ENCODE peak calls at places on chromosome 7, in seven cellular contexts. G, W, A, B, R, N and X are unnamed samples.

GRCh38 chr7:86444245-86444644 is 199.5 kb upstream of the GRM3 start:
- DNase-seq in G (no peak), W (no peak), A (no peak), B (no peak), R (no peak), N (no peak), X (no peak)

GRCh38 chr7:98559958-98560357 is 57.1 kb upstream of the NPTX2 start:
- DNase-seq in G (no peak), W (no peak), A (peak), B (no peak), R (peak), N (no peak), X (peak)

GRCh38 chr7:112140600-112140999 is 65.6 kb downstream of the DOCK4 start:
- DNase-seq in G (no peak), W (no peak), A (no peak), B (no peak), R (no peak), N (no peak), X (no peak)

GRCh38 chr7:115008465-115009114 is 86.7 kb downstream of the MDFIC start:
- DNase-seq in G (no peak), W (peak), A (no peak), B (peak), R (peak), N (no peak), X (no peak)

GRCh38 chr7:34991938-34992840 is 45.1 kb downstream of the DPY19L1 start:
- DNase-seq in G (no peak), W (peak), A (no peak), B (peak), R (peak), N (no peak), X (no peak)

GRCh38 chr7:1433128-1433920 is 25.9 kb downstream of the MICALL2 start:
- DNase-seq in G (no peak), W (no peak), A (no peak), B (no peak), R (no peak), N (no peak), X (no peak)

GRCh38 chr7:96837583-96837982 is 127.9 kb upstream of the SEM1 start:
- DNase-seq in G (no peak), W (no peak), A (no peak), B (no peak), R (no peak), N (no peak), X (no peak)

GRCh38 chr7:128247640-128248194 is 6.6 kb downstream of the LEP start:
- DNase-seq in G (no peak), W (peak), A (no peak), B (peak), R (peak), N (no peak), X (no peak)

GRCh38 chr7:127591591-127591990 is 1.9 kb upstream of the FSCN3 start:
- DNase-seq in G (no peak), W (no peak), A (no peak), B (no peak), R (no peak), N (no peak), X (no peak)

GRCh38 chr7:78970440-78970916 is 483.0 kb downstream of the MAGI2 start:
- DNase-seq in G (peak), W (peak), A (peak), B (peak), R (peak), N (no peak), X (no peak)

GRCh38 chr7:112411186-112411795 is 39.0 kb upstream of the IFRD1 start:
- DNase-seq in G (peak), W (peak), A (no peak), B (peak), R (peak), N (no peak), X (peak)

GRCh38 chr7:121107923-121108498 is 119.5 kb downstream of the CPED1 start:
- DNase-seq in G (peak), W (peak), A (peak), B (peak), R (peak), N (no peak), X (no peak)

GRCh38 chr7:101550641-101551531 is 78.2 kb downstream of the MYL10 start:
- DNase-seq in G (no peak), W (no peak), A (peak), B (no peak), R (peak), N (peak), X (peak)

GRCh38 chr7:10325395-10325794 is 648.3 kb upstream of the PHF14 start:
- DNase-seq in G (no peak), W (no peak), A (no peak), B (no peak), R (no peak), N (no peak), X (no peak)

GRCh38 chr7:45073843-45074737 is 14.7 kb downstream of the NACAD start:
- DNase-seq in G (no peak), W (no peak), A (no peak), B (no peak), R (no peak), N (no peak), X (no peak)

GRCh38 chr7:52500796-52501195 is 534.6 kb upstream of the POM121L12 start:
- DNase-seq in G (no peak), W (no peak), A (no peak), B (no peak), R (no peak), N (no peak), X (no peak)

GRCh38 chr7:47336178-47337020 is 245.5 kb downstream of the TNS3 start:
- DNase-seq in G (no peak), W (peak), A (no peak), B (peak), R (peak), N (peak), X (no peak)

GRCh38 chr7:20218261-20218660 is 1.1 kb upstream of the MACC1 start:
- DNase-seq in G (no peak), W (no peak), A (no peak), B (no peak), R (peak), N (no peak), X (no peak)

GRCh38 chr7:107045980-107046379 is 1.5 kb downstream of the PRKAR2B start:
- DNase-seq in G (no peak), W (peak), A (no peak), B (peak), R (peak), N (no peak), X (no peak)

GRCh38 chr7:20797174-20798080 is 10.7 kb upstream of the SP8 start:
- DNase-seq in G (no peak), W (no peak), A (peak), B (no peak), R (peak), N (peak), X (peak)

GRCh38 chr7:105838273-105839141 is 37.9 kb downstream of the ATXN7L1 start:
- DNase-seq in G (no peak), W (peak), A (no peak), B (peak), R (peak), N (peak), X (no peak)

GRCh38 chr7:70719120-70719519 is 412.8 kb upstream of the GALNT17 start:
- DNase-seq in G (no peak), W (no peak), A (no peak), B (no peak), R (no peak), N (no peak), X (no peak)

GRCh38 chr7:35035511-35035921 is 1.8 kb downstream of the DPY19L1 start:
- DNase-seq in G (no peak), W (peak), A (peak), B (peak), R (peak), N (no peak), X (no peak)

GRCh38 chr7:45328397-45329080 is 170.9 kb downstream of the RAMP3 start:
- DNase-seq in G (no peak), W (no peak), A (no peak), B (no peak), R (no peak), N (no peak), X (no peak)

GRCh38 chr7:42876182-42877068 is 35.4 kb downstream of the C7orf25 start:
- DNase-seq in G (peak), W (peak), A (peak), B (peak), R (peak), N (no peak), X (peak)

GRCh38 chr7:69599879-69600764 is 1.8 kb downstream of the AUTS2 start:
- DNase-seq in G (no peak), W (no peak), A (peak), B (no peak), R (peak), N (peak), X (peak)

GRCh38 chr7:82036146-82036886 is 266.5 kb upstream of the HGF start:
- DNase-seq in G (no peak), W (peak), A (no peak), B (peak), R (peak), N (no peak), X (no peak)

DNA sequence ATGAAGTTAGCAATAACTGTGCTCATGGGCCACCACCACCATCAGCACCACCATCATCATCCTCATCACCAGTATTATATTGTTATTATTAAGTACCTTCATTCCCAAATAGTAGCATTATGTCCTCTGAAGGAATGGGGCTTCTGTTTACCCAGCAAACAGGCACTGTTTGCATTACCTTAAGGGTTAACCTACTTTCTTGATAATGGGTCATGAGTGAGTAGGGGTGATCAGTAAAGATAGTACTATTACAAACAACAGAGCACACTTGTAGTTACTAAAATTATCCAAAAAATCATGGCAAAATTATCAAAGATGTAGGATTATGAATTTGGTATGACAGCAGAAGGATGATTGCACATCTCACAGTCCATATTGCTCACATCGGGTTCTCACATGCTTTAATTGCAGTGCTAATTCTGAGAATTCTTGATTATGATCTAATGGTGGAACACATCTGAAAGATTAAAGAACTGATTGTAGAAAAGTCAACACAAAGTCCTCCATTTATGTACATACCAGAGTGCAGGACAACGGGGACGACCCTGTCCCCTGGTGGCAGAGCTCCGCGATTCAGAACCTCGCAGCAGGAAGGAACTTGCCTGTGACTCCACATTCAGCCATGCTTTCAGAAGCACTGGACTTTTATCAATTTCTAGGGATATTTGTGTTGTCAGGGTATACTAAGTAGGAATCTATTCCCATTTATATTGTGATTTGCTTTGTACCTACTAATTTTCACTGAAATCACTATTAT is 31.0 kb downstream of the PDE1C start:
- DNase-seq in G (peak), W (no peak), A (peak), B (no peak), R (no peak), N (no peak), X (no peak)
- TF ChIP-seq CTCF in G (peak), W (no peak), A (peak), B (no peak), R (no peak), N (no peak), X (no peak)

GRCh38 chr7:156503195-156503594 is 137.4 kb upstream of the RNF32 start:
- DNase-seq in G (no peak), W (peak), A (peak), B (no peak), R (no peak), N (no peak), X (no peak)
- TF ChIP-seq CTCF in G (no peak), W (peak), A (peak), B (no peak), R (no peak), N (no peak), X (no peak)

GRCh38 chr7:148684289-148684688 is 14.4 kb upstream of the CUL1 start:
- DNase-seq in G (no peak), W (no peak), A (no peak), B (no peak), R (no peak), N (peak), X (no peak)
- TF ChIP-seq CTCF in G (no peak), W (no peak), A (no peak), B (no peak), R (no peak), N (no peak), X (no peak)

GRCh38 chr7:92765725-92766124 is 70.6 kb downstream of the CDK6 start:
- DNase-seq in G (no peak), W (peak), A (no peak), B (peak), R (peak), N (no peak), X (no peak)

GRCh38 chr7:92766461-92767003 is 69.8 kb downstream of the CDK6 start:
- DNase-seq in G (no peak), W (peak), A (no peak), B (peak), R (peak), N (no peak), X (no peak)

GRCh38 chr7:92761391-92762098 is 74.8 kb downstream of the CDK6 start:
- DNase-seq in G (no peak), W (no peak), A (no peak), B (no peak), R (no peak), N (no peak), X (no peak)

GRCh38 chr7:92762853-92763252 is 73.5 kb downstream of the CDK6 start:
- DNase-seq in G (no peak), W (no peak), A (no peak), B (no peak), R (no peak), N (no peak), X (no peak)

GRCh38 chr7:92763636-92764423 is 72.5 kb downstream of the CDK6 start:
- DNase-seq in G (no peak), W (peak), A (peak), B (peak), R (peak), N (no peak), X (no peak)
- TF ChIP-seq CTCF in G (no peak), W (no peak), A (no peak), B (no peak), R (no peak), N (no peak), X (peak)

DNA sequence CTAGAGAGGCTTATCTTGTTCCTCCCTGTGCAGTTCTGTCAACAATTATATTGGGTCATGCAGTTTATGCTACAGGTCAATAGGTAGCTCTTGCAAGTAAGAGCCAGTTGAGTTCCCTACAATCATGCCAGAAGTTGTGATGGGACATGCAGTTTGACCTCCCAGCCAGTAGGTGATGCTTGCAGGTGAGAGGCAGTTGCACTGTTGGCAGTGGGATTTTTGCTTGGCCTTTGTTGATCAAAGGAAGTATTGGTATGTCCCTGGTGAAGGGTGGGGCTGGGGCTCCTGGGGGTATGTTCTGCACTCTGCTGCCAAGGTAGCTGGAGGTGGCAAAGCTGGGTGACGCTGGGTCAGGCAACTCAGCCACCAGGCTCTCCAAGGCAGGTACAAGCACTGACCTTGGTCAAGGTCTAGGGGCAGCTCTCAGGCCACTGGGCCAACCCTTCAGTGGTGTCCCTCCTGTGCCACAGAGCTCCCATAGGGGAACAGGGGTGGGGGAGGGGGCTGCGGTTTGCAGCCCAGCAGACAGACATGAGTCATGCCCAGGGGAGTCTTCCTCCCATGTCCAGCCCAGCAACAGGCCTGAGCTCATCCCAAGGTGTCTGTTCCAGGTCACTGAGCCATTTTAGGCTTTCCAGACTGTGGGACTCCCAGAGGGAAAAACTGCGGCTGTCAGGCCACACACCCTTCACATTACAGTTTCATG is 43.3 kb downstream of the MEOX2 start:
- DNase-seq in G (no peak), W (no peak), A (no peak), B (peak), R (no peak), N (no peak), X (no peak)
- TF ChIP-seq CTCF in G (no peak), W (no peak), A (no peak), B (no peak), R (no peak), N (no peak), X (no peak)

DNA sequence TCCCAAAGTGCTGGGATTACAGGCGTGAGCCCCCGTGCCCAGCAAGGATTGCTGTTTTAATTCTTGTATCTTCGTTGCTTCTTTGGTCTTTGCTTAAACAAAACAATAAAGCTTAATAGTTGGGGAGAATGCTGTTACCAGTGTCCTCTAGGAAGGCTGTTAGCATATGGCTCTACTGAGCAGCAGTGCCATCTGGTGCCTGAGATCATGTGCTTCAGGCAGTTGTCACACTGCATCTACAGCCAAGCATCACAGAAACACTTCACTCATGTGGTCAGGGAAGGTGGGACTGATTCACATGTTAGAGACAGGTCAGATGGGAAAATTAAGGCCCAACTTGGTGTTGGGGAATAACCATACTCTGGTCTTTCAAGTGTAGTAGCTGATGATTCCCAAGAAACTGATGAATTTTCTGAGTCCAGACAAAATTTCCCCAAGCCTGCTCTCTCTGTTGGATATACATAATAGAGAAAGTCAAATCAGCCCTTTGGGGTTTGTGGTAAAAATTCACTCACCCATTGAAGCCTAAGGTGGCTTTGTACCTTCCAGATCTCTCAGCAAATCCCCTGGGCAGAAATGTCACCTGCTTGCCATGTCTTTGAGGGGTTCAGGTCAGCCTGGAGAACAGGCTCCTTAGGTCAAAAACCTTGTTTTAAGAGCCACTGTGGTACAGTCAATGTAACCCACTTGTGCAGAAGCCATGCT is 28.4 kb downstream of the UBE2D4 start:
- DNase-seq in G (peak), W (peak), A (peak), B (peak), R (peak), N (no peak), X (peak)
- TF ChIP-seq CTCF in G (no peak), W (peak), A (peak), B (peak), R (peak), N (peak), X (no peak)

GRCh38 chr7:16940777-16941176 is 59.0 kb upstream of the AGR3 start:
- DNase-seq in G (no peak), W (no peak), A (no peak), B (no peak), R (no peak), N (no peak), X (no peak)

GRCh38 chr7:16939161-16939560 is 57.4 kb upstream of the AGR3 start:
- DNase-seq in G (no peak), W (no peak), A (no peak), B (no peak), R (no peak), N (no peak), X (no peak)

GRCh38 chr7:16945372-16945771 is 63.6 kb upstream of the AGR3 start:
- DNase-seq in G (no peak), W (no peak), A (no peak), B (no peak), R (no peak), N (no peak), X (no peak)

DNA sequence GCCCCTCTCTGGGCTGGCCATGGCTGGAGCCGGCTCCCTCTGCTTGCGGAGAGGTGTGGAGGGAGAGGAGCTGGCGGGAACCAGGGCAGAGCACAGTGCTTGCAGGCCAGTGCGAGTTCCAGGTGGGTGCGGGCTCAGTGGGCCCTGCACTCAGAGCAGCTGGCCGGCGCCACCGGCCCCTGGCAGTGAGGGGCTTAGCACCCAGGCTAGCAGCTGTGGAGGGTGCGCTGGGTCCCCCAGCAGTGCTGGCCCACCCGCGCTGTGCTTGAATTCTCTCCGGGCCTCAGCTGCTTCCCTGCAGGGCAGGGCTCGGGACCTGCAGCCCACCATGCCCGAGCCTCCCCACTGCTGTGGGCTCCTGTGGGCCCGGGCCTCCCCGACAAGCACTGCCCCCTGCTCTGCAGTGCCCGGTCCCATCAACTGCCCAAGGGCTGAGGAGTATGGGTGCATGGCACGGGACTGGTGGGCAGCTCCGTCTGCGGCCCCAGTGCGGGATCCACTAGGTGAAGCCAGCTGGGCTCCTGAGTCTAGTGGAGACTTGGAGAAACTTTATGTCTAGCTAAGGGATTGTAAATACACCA is 61.2 kb upstream of the AGR3 start:
- DNase-seq in G (no peak), W (no peak), A (no peak), B (no peak), R (no peak), N (no peak), X (no peak)
- TF ChIP-seq CTCF in G (no peak), W (no peak), A (no peak), B (no peak), R (no peak), N (no peak), X (no peak)

GRCh38 chr7:130736298-130736900 is 2.4 kb upstream of the KLF14 start:
- DNase-seq in G (no peak), W (no peak), A (no peak), B (no peak), R (no peak), N (no peak), X (no peak)
- TF ChIP-seq CTCF in G (no peak), W (no peak), A (no peak), B (no peak), R (no peak), N (no peak), X (no peak)

DNA sequence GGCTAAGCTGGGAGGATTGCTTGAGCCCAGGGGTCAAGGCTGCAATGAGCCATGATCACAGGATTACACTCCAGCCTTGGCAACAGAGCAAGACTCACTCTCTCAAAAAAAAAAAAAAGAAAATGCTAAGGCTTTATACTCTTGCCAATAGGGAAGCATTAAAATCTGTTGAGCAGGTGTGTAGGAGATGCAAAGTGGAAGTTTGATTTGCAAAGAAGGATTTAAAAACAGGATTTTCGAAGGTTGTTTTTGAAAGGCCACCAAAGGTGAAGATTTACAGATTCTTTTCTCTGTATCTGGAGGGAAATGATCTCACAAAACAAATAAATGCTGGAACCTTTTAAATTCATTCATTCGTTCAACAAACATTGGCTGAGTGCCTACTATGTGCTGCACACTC is 8.6 kb upstream of the PDE1C start:
- DNase-seq in G (no peak), W (no peak), A (no peak), B (no peak), R (no peak), N (no peak), X (no peak)
- TF ChIP-seq CTCF in G (no peak), W (no peak), A (no peak), B (no peak), R (no peak), N (no peak), X (no peak)